ENCODE peak calls at places on chromosomes 6 and 20, in four cellular contexts. One of them, this sample, is unnamed.

GRCh38 chr20:60297649-60298048 is 339.4 kb downstream of the CDH26 start:
- DNase-seq in kidney tubule cell: no peak
- DNase-seq in ELR: no peak
- DNase-seq in type B pancreatic cell: no peak
- DNase-seq in this sample: peak; percentile 3

GRCh38 chr6:161748535-161749386 is 474.9 kb upstream of the AGPAT4 start:
- DNase-seq in kidney tubule cell: peak; percentile 44
- DNase-seq in ELR: peak; percentile 38
- DNase-seq in type B pancreatic cell: no peak
- DNase-seq in this sample: peak; percentile 54

GRCh38 chr6:107670792-107671199 is 153.3 kb downstream of the SCML4 start:
- DNase-seq in type B pancreatic cell: no peak
- DNase-seq in kidney tubule cell: peak; percentile 66
- DNase-seq in ELR: peak; percentile 66
- DNase-seq in this sample: peak; percentile 69

GRCh38 chr20:3818155-3819151 is 1.9 kb upstream of the AP5S1 start:
- DNase-seq in type B pancreatic cell: no peak
- DNase-seq in kidney tubule cell: peak; percentile 81
- DNase-seq in ELR: peak; percentile 90
- DNase-seq in this sample: peak; percentile 80

GRCh38 chr6:52063584-52064400 is 23.6 kb downstream of the PKHD1 start:
- DNase-seq in type B pancreatic cell: no peak
- DNase-seq in ELR: peak; percentile 51
- DNase-seq in kidney tubule cell: peak; percentile 88
- DNase-seq in this sample: peak; percentile 76

GRCh38 chr6:27720607-27721580 is 191.3 kb downstream of the OR2B2 start:
- DNase-seq in type B pancreatic cell: no peak
- DNase-seq in kidney tubule cell: peak; percentile 81
- DNase-seq in ELR: peak; percentile 84
- DNase-seq in this sample: peak; percentile 89

GRCh38 chr6:110590821-110591351 is 114.5 kb upstream of the SLC22A16 start:
- DNase-seq in type B pancreatic cell: no peak
- DNase-seq in kidney tubule cell: peak; percentile 45
- DNase-seq in ELR: peak; percentile 80
- DNase-seq in this sample: peak; percentile 22

GRCh38 chr6:131592935-131593334 is 19.9 kb downstream of the ARG1 start:
- DNase-seq in kidney tubule cell: no peak
- DNase-seq in type B pancreatic cell: no peak
- DNase-seq in ELR: no peak
- DNase-seq in this sample: no peak

GRCh38 chr6:75611702-75612375 is 10.2 kb downstream of the SENP6 start:
- DNase-seq in kidney tubule cell: no peak
- DNase-seq in type B pancreatic cell: no peak
- DNase-seq in ELR: peak; percentile 6
- DNase-seq in this sample: no peak

GRCh38 chr6:44253307-44254101 is 3.8 kb downstream of the SLC35B2 start:
- DNase-seq in ELR: peak; percentile 73
- DNase-seq in kidney tubule cell: peak; percentile 57
- DNase-seq in type B pancreatic cell: no peak
- DNase-seq in this sample: peak; percentile 58

GRCh38 chr6:51323056-51323455 is 504.4 kb downstream of the TFAP2B start:
- DNase-seq in ELR: no peak
- DNase-seq in type B pancreatic cell: no peak
- DNase-seq in kidney tubule cell: no peak
- DNase-seq in this sample: no peak

GRCh38 chr6:31940256-31940664 is 5.6 kb upstream of the CFB start:
- DNase-seq in kidney tubule cell: peak; percentile 67
- DNase-seq in ELR: peak; percentile 47
- DNase-seq in type B pancreatic cell: no peak
- DNase-seq in this sample: peak; percentile 33

GRCh38 chr6:101758338-101758737 is 364.8 kb downstream of the GRIK2 start:
- DNase-seq in type B pancreatic cell: no peak
- DNase-seq in kidney tubule cell: no peak
- DNase-seq in ELR: no peak
- DNase-seq in this sample: no peak

GRCh38 chr6:84462697-84463096 is 235.3 kb upstream of the CEP162 start:
- DNase-seq in ELR: peak; percentile 62
- DNase-seq in type B pancreatic cell: no peak
- DNase-seq in kidney tubule cell: no peak
- DNase-seq in this sample: peak; percentile 19

GRCh38 chr6:1865585-1865984 is 255.9 kb downstream of the FOXC1 start:
- DNase-seq in type B pancreatic cell: no peak
- DNase-seq in ELR: no peak
- DNase-seq in kidney tubule cell: no peak
- DNase-seq in this sample: no peak

GRCh38 chr6:163994566-163994965 is 580.0 kb downstream of the QKI start:
- DNase-seq in ELR: no peak
- DNase-seq in kidney tubule cell: peak; percentile 70
- DNase-seq in type B pancreatic cell: no peak
- DNase-seq in this sample: peak; percentile 52

GRCh38 chr6:51411726-51412125 is 593.1 kb downstream of the TFAP2B start:
- DNase-seq in type B pancreatic cell: no peak
- DNase-seq in kidney tubule cell: no peak
- DNase-seq in ELR: no peak
- DNase-seq in this sample: no peak

GRCh38 chr6:118705799-118706481 is 54.5 kb upstream of the CEP85L start:
- DNase-seq in kidney tubule cell: peak; percentile 67
- DNase-seq in ELR: peak; percentile 51
- DNase-seq in type B pancreatic cell: no peak
- DNase-seq in this sample: peak; percentile 59

GRCh38 chr20:58623579-58624473 is 27.3 kb upstream of the STX16 start:
- DNase-seq in kidney tubule cell: peak; percentile 92
- DNase-seq in ELR: peak; percentile 99
- DNase-seq in type B pancreatic cell: no peak
- DNase-seq in this sample: peak; percentile 98

GRCh38 chr6:160030103-160030502 is 61.2 kb downstream of the IGF2R start:
- DNase-seq in type B pancreatic cell: no peak
- DNase-seq in kidney tubule cell: peak; percentile 94
- DNase-seq in ELR: peak; percentile 91
- DNase-seq in this sample: peak; percentile 93

GRCh38 chr6:19759117-19759880 is 77.9 kb upstream of the ID4 start:
- DNase-seq in kidney tubule cell: peak; percentile 86
- DNase-seq in type B pancreatic cell: no peak
- DNase-seq in ELR: peak; percentile 89
- DNase-seq in this sample: peak; percentile 78

GRCh38 chr6:53264915-53265615 is 83.7 kb downstream of the ELOVL5 start:
- DNase-seq in kidney tubule cell: no peak
- DNase-seq in type B pancreatic cell: no peak
- DNase-seq in ELR: no peak
- DNase-seq in this sample: no peak

GRCh38 chr6:4644962-4645361 is 131.2 kb upstream of the CDYL start:
- DNase-seq in kidney tubule cell: peak; percentile 39
- DNase-seq in ELR: no peak
- DNase-seq in type B pancreatic cell: no peak
- DNase-seq in this sample: no peak

GRCh38 chr6:34465551-34466241 is at the start of gene PACSIN1:
- DNase-seq in ELR: peak; percentile 37
- DNase-seq in kidney tubule cell: peak; percentile 41
- DNase-seq in type B pancreatic cell: no peak
- DNase-seq in this sample: peak; percentile 34

GRCh38 chr6:43812850-43813584 is 43.0 kb downstream of the VEGFA start:
- DNase-seq in kidney tubule cell: peak; percentile 62
- DNase-seq in type B pancreatic cell: no peak
- DNase-seq in ELR: no peak
- DNase-seq in this sample: peak; percentile 67

GRCh38 chr6:109118337-109118736 is 23.0 kb downstream of the CEP57L1 start:
- DNase-seq in type B pancreatic cell: no peak
- DNase-seq in kidney tubule cell: no peak
- DNase-seq in ELR: no peak
- DNase-seq in this sample: no peak

GRCh38 chr6:110567957-110568696 is 91.7 kb upstream of the SLC22A16 start:
- DNase-seq in kidney tubule cell: no peak
- DNase-seq in type B pancreatic cell: no peak
- DNase-seq in ELR: no peak
- DNase-seq in this sample: no peak

GRCh38 chr6:4608361-4609115 is 167.7 kb upstream of the CDYL start:
- DNase-seq in ELR: no peak
- DNase-seq in type B pancreatic cell: no peak
- DNase-seq in kidney tubule cell: no peak
- DNase-seq in this sample: no peak

GRCh38 chr20:58810116-58810878 is 40.4 kb downstream of the GNAS-AS1 start:
- DNase-seq in ELR: no peak
- DNase-seq in type B pancreatic cell: no peak
- DNase-seq in kidney tubule cell: no peak
- DNase-seq in this sample: peak; percentile 48

GRCh38 chr6:56168601-56169000 is 78.8 kb downstream of the COL21A1 start:
- DNase-seq in type B pancreatic cell: no peak
- DNase-seq in ELR: peak; percentile 54
- DNase-seq in kidney tubule cell: peak; percentile 6
- DNase-seq in this sample: peak; percentile 17

GRCh38 chr20:53736122-53736756 is 142.6 kb upstream of the ZNF217 start:
- DNase-seq in type B pancreatic cell: no peak
- DNase-seq in ELR: peak; percentile 30
- DNase-seq in kidney tubule cell: peak; percentile 41
- DNase-seq in this sample: no peak

GRCh38 chr20:51854912-51855311 is 52.6 kb upstream of the SALL4 start:
- DNase-seq in type B pancreatic cell: no peak
- DNase-seq in kidney tubule cell: no peak
- DNase-seq in ELR: no peak
- DNase-seq in this sample: no peak

GRCh38 chr6:25487012-25487411 is 165.0 kb upstream of the SCGN start:
- DNase-seq in kidney tubule cell: no peak
- DNase-seq in ELR: no peak
- DNase-seq in type B pancreatic cell: no peak
- DNase-seq in this sample: no peak

GRCh38 chr6:5671162-5671561 is 335.6 kb downstream of the NRN1 start:
- DNase-seq in kidney tubule cell: peak; percentile 18
- DNase-seq in type B pancreatic cell: peak; percentile 40
- DNase-seq in ELR: no peak
- DNase-seq in this sample: peak; percentile 29

GRCh38 chr20:56348746-56349145 is 10.0 kb upstream of the FAM210B start:
- DNase-seq in kidney tubule cell: no peak
- DNase-seq in type B pancreatic cell: no peak
- DNase-seq in ELR: peak; percentile 80
- DNase-seq in this sample: no peak

This sample was measured in Daoy.